ENCODE peak calls at places on chromosomes 3 and 15, in seven cellular contexts. Y is HuH-7.5; O is stimulated activated CD4-positive, alpha-beta T cell treated with anti-CD3 and anti-CD28 coated beads, Interleukin-12 subunit alpha, Interleukin-12 subunit beta, amount 100 ng/mL, for 48 hours; Z is natural killer cell treated with Interleukin-12 subunit alpha and Interleukin-12 subunit beta and Interleukin-15 and Interleukin-18, amount 100 ng/mL, for 72 hours; G is RCC 7860; M is hepatocyte; W is Kasumi-1. S is an unnamed sample.

GRCh38 chr15:95715919-95716318 is 614.6 kb upstream of the NR2F2 start:
- DNase-seq in O (no peak), G (no peak), Z (no peak), Y (no peak), M (no peak), W (no peak), S (no peak)

GRCh38 chr3:29185706-29186105 is 95.2 kb upstream of the RBMS3 start:
- DNase-seq in W (no peak), Y (no peak), O (no peak), M (no peak), Z (no peak), G (peak; percentile 55), S (no peak)

GRCh38 chr3:122100591-122101491 is 45.7 kb downstream of the CD86 start:
- DNase-seq in Y (no peak), G (no peak), O (peak; percentile 28), M (no peak), Z (no peak), W (no peak), S (no peak)

GRCh38 chr3:167740961-167741587 is 5.6 kb downstream of the SERPINI1 start:
- DNase-seq in Y (no peak), O (no peak), G (no peak), W (peak; percentile 79), Z (no peak), M (peak; percentile 58), S (peak; percentile 54)

GRCh38 chr3:87446849-87447387 is 170.5 kb upstream of the POU1F1 start:
- DNase-seq in M (no peak), Y (no peak), W (no peak), G (no peak), Z (no peak), O (no peak), S (no peak)

GRCh38 chr15:85477730-85478129 is 97.3 kb downstream of the AKAP13 start:
- DNase-seq in O (no peak), W (no peak), G (peak; percentile 97), Y (no peak), Z (no peak), M (no peak), S (no peak)

GRCh38 chr3:45870099-45870498 is 16.2 kb upstream of the CCR9 start:
- DNase-seq in W (no peak), O (peak; percentile 8), Y (no peak), Z (no peak), G (no peak), M (no peak), S (no peak)

GRCh38 chr15:70319466-70319865 is 221.7 kb upstream of the TLE3 start:
- DNase-seq in M (no peak), W (no peak), O (no peak), G (no peak), Z (no peak), Y (no peak), S (no peak)

GRCh38 chr3:192467230-192468186 is 259.8 kb downstream of the FGF12 start:
- DNase-seq in M (peak; percentile 79), Y (peak; percentile 11), O (peak; percentile 3), G (peak; percentile 30), W (peak; percentile 31), Z (no peak), S (peak; percentile 69)

GRCh38 chr3:37700849-37701248 is 160.8 kb upstream of the CTDSPL start:
- DNase-seq in W (no peak), G (no peak), Z (no peak), M (no peak), Y (no peak), O (no peak), S (no peak)

GRCh38 chr3:65967376-65967775 is 71.3 kb downstream of the MAGI1 start:
- DNase-seq in G (no peak), O (no peak), Z (no peak), M (no peak), W (no peak), Y (no peak), S (no peak)

GRCh38 chr3:125375950-125376679 is 990 bp upstream of the ZNF148 start:
- DNase-seq in G (no peak), M (peak; percentile 30), O (peak; percentile 1), Z (no peak), Y (no peak), W (no peak), S (no peak)

GRCh38 chr3:155519081-155519480 is 225.6 kb upstream of the STRIT1 start:
- DNase-seq in W (no peak), G (no peak), M (no peak), O (no peak), Y (no peak), Z (no peak), S (no peak)

S was measured in ecto neural progenitor cell.